ENCODE peak calls at places on chromosomes 3 and 15, in seven cellular contexts. One of them, this sample, is unnamed.

GRCh38 chr3:72679540-72680198 is 168.6 kb downstream of the SHQ1 start:
- DNase-seq in WTC11: no peak
- DNase-seq in HL-60: no peak
- DNase-seq in fibroblast of lung: peak; percentile 7
- DNase-seq in pancreas: no peak
- DNase-seq in heart right ventricle: no peak
- DNase-seq in fibroblast of mammary gland: peak; percentile 66
- DNase-seq in this sample: no peak

GRCh38 chr15:60975203-60975602 is 253.9 kb downstream of the RORA start:
- DNase-seq in WTC11: no peak
- DNase-seq in HL-60: no peak
- DNase-seq in fibroblast of lung: peak; percentile 11
- DNase-seq in pancreas: no peak
- DNase-seq in heart right ventricle: no peak
- DNase-seq in fibroblast of mammary gland: no peak
- DNase-seq in this sample: no peak

GRCh38 chr3:157204431-157204830 is 44.5 kb upstream of the CCNL1 start:
- DNase-seq in WTC11: no peak
- DNase-seq in HL-60: peak; percentile 1
- DNase-seq in fibroblast of lung: peak; percentile 82
- DNase-seq in pancreas: no peak
- DNase-seq in heart right ventricle: no peak
- DNase-seq in fibroblast of mammary gland: peak; percentile 72
- DNase-seq in this sample: no peak

GRCh38 chr3:47432673-47433072 is 43.1 kb downstream of the SCAP start:
- DNase-seq in WTC11: no peak
- DNase-seq in HL-60: no peak
- DNase-seq in fibroblast of lung: no peak
- DNase-seq in pancreas: no peak
- DNase-seq in heart right ventricle: no peak
- DNase-seq in fibroblast of mammary gland: no peak
- DNase-seq in this sample: no peak

GRCh38 chr3:128706171-128706570 is 19.8 kb upstream of the RAB7A start:
- DNase-seq in WTC11: no peak
- DNase-seq in HL-60: no peak
- DNase-seq in fibroblast of lung: no peak
- DNase-seq in pancreas: no peak
- DNase-seq in heart right ventricle: no peak
- DNase-seq in fibroblast of mammary gland: no peak
- DNase-seq in this sample: no peak

GRCh38 chr3:195302436-195302835 is 31.5 kb upstream of the XXYLT1 start:
- DNase-seq in WTC11: no peak
- DNase-seq in HL-60: no peak
- DNase-seq in fibroblast of lung: peak; percentile 27
- DNase-seq in pancreas: no peak
- DNase-seq in heart right ventricle: no peak
- DNase-seq in fibroblast of mammary gland: no peak
- DNase-seq in this sample: no peak

GRCh38 chr3:129226374-129226773 is 23.0 kb upstream of the COPG1 start:
- DNase-seq in WTC11: no peak
- DNase-seq in HL-60: peak; percentile 34
- DNase-seq in fibroblast of lung: peak; percentile 86
- DNase-seq in pancreas: no peak
- DNase-seq in heart right ventricle: peak; percentile 84
- DNase-seq in fibroblast of mammary gland: peak; percentile 95
- DNase-seq in this sample: no peak

GRCh38 chr3:80017369-80017768 is 249.6 kb upstream of the ROBO1 start:
- DNase-seq in WTC11: no peak
- DNase-seq in HL-60: no peak
- DNase-seq in fibroblast of lung: no peak
- DNase-seq in pancreas: no peak
- DNase-seq in heart right ventricle: no peak
- DNase-seq in fibroblast of mammary gland: no peak
- DNase-seq in this sample: no peak

GRCh38 chr3:113051827-113052226 is 61.0 kb downstream of the GTPBP8 start:
- DNase-seq in WTC11: no peak
- DNase-seq in HL-60: no peak
- DNase-seq in fibroblast of lung: peak; percentile 23
- DNase-seq in pancreas: no peak
- DNase-seq in heart right ventricle: no peak
- DNase-seq in fibroblast of mammary gland: peak; percentile 29
- DNase-seq in this sample: no peak

GRCh38 chr3:149463921-149464320 is 10.6 kb upstream of the TM4SF4 start:
- DNase-seq in WTC11: no peak
- DNase-seq in HL-60: no peak
- DNase-seq in fibroblast of lung: no peak
- DNase-seq in pancreas: no peak
- DNase-seq in heart right ventricle: no peak
- DNase-seq in fibroblast of mammary gland: no peak
- DNase-seq in this sample: no peak

GRCh38 chr3:181274025-181274424 is 284.5 kb upstream of the DNAJC19 start:
- DNase-seq in WTC11: no peak
- DNase-seq in HL-60: no peak
- DNase-seq in fibroblast of lung: no peak
- DNase-seq in pancreas: no peak
- DNase-seq in heart right ventricle: no peak
- DNase-seq in fibroblast of mammary gland: no peak
- DNase-seq in this sample: no peak

GRCh38 chr3:100184960-100185566 is 70.8 kb upstream of the FILIP1L start:
- DNase-seq in WTC11: no peak
- DNase-seq in HL-60: no peak
- DNase-seq in fibroblast of lung: peak; percentile 14
- DNase-seq in pancreas: no peak
- DNase-seq in heart right ventricle: peak; percentile 26
- DNase-seq in fibroblast of mammary gland: peak; percentile 62
- DNase-seq in this sample: no peak

GRCh38 chr3:71305246-71306206 is 278.0 kb downstream of the FOXP1 start:
- DNase-seq in WTC11: peak; percentile 77
- DNase-seq in HL-60: no peak
- DNase-seq in fibroblast of lung: peak; percentile 38
- DNase-seq in pancreas: no peak
- DNase-seq in heart right ventricle: peak; percentile 42
- DNase-seq in fibroblast of mammary gland: peak; percentile 31
- DNase-seq in this sample: peak; percentile 37

GRCh38 chr3:69770219-69770618 is 31.0 kb downstream of the MITF start:
- DNase-seq in WTC11: no peak
- DNase-seq in HL-60: no peak
- DNase-seq in fibroblast of lung: no peak
- DNase-seq in pancreas: no peak
- DNase-seq in heart right ventricle: no peak
- DNase-seq in fibroblast of mammary gland: no peak
- DNase-seq in this sample: no peak

GRCh38 chr3:66253790-66254620 is 33.2 kb downstream of the SLC25A26 start:
- DNase-seq in WTC11: no peak
- DNase-seq in HL-60: no peak
- DNase-seq in fibroblast of lung: peak; percentile 72
- DNase-seq in pancreas: no peak
- DNase-seq in heart right ventricle: no peak
- DNase-seq in fibroblast of mammary gland: peak; percentile 64
- DNase-seq in this sample: no peak

GRCh38 chr3:42723146-42723683 is 20.6 kb upstream of the HHATL start:
- DNase-seq in WTC11: no peak
- DNase-seq in HL-60: no peak
- DNase-seq in fibroblast of lung: no peak
- DNase-seq in pancreas: no peak
- DNase-seq in heart right ventricle: no peak
- DNase-seq in fibroblast of mammary gland: no peak
- DNase-seq in this sample: peak; percentile 1

GRCh38 chr3:54882114-54882833 is 45.6 kb downstream of the LRTM1 start:
- DNase-seq in WTC11: no peak
- DNase-seq in HL-60: no peak
- DNase-seq in fibroblast of lung: peak; percentile 93
- DNase-seq in pancreas: no peak
- DNase-seq in heart right ventricle: no peak
- DNase-seq in fibroblast of mammary gland: peak; percentile 98
- DNase-seq in this sample: no peak

GRCh38 chr3:62084558-62084957 is 288.8 kb downstream of the FEZF2 start:
- DNase-seq in WTC11: no peak
- DNase-seq in HL-60: no peak
- DNase-seq in fibroblast of lung: no peak
- DNase-seq in pancreas: no peak
- DNase-seq in heart right ventricle: no peak
- DNase-seq in fibroblast of mammary gland: no peak
- DNase-seq in this sample: no peak

GRCh38 chr3:75218577-75218976 is 445.6 kb upstream of the FRG2C start:
- DNase-seq in WTC11: no peak
- DNase-seq in HL-60: no peak
- DNase-seq in fibroblast of lung: no peak
- DNase-seq in pancreas: no peak
- DNase-seq in heart right ventricle: no peak
- DNase-seq in fibroblast of mammary gland: no peak
- DNase-seq in this sample: no peak

GRCh38 chr3:38773528-38773927 is 42.5 kb downstream of the SCN10A start:
- DNase-seq in WTC11: no peak
- DNase-seq in HL-60: no peak
- DNase-seq in fibroblast of lung: no peak
- DNase-seq in pancreas: no peak
- DNase-seq in heart right ventricle: no peak
- DNase-seq in fibroblast of mammary gland: no peak
- DNase-seq in this sample: no peak
- TF ChIP-seq CTCF in WTC11: no peak
- TF ChIP-seq CTCF in HL-60: no peak
- TF ChIP-seq CTCF in fibroblast of lung: no peak
- TF ChIP-seq CTCF in pancreas: no peak
- TF ChIP-seq CTCF in heart right ventricle: no peak
- TF ChIP-seq CTCF in fibroblast of mammary gland: no peak
- TF ChIP-seq CTCF in this sample: no peak

DNA sequence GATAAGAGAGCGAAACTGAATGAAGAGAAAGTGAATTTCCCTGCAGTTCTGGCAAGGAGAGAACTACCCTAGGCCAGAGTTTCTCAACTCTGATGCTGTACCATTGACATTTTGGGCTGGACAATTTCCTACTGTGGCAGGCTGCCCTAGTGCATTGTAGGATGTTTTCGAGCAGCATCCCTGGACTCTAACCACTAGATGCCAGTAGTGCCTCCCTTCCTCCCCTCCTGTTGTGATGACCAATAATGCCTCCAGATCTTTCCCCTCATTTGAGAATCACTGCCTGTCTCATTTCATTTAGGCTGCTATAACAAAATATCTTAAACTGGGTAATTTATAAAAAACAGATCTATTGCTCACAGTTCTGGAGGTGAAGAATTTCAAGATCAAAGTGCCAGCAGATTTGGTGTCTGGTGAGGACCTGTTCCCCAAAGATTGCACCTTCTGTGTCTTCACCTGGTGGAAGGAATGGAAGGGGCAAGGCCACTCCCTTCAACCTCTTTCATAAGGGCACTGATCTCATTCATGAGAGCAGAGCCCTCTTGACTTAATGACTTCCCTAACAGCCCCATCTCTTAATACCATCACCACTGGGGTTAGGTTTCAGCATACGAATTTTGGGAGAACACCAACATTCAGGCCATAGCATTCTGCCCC is 188.9 kb upstream of the MEIS2 start:
- DNase-seq in WTC11: peak; percentile 29
- DNase-seq in HL-60: no peak
- DNase-seq in fibroblast of lung: peak; percentile 13
- DNase-seq in pancreas: no peak
- DNase-seq in heart right ventricle: no peak
- DNase-seq in fibroblast of mammary gland: peak; percentile 27
- DNase-seq in this sample: peak; percentile 25
- TF ChIP-seq CTCF in WTC11: no peak
- TF ChIP-seq CTCF in HL-60: no peak
- TF ChIP-seq CTCF in fibroblast of lung: peak; percentile 39
- TF ChIP-seq CTCF in pancreas: no peak
- TF ChIP-seq CTCF in heart right ventricle: peak; percentile 12
- TF ChIP-seq CTCF in fibroblast of mammary gland: peak; percentile 49
- TF ChIP-seq CTCF in this sample: peak; percentile 33

GRCh38 chr15:42876224-42876623 is 44.4 kb downstream of the TTBK2 start:
- DNase-seq in WTC11: no peak
- DNase-seq in HL-60: no peak
- DNase-seq in fibroblast of lung: no peak
- DNase-seq in pancreas: no peak
- DNase-seq in heart right ventricle: no peak
- DNase-seq in fibroblast of mammary gland: no peak
- DNase-seq in this sample: no peak
- TF ChIP-seq CTCF in WTC11: no peak
- TF ChIP-seq CTCF in HL-60: no peak
- TF ChIP-seq CTCF in fibroblast of lung: no peak
- TF ChIP-seq CTCF in pancreas: no peak
- TF ChIP-seq CTCF in heart right ventricle: no peak
- TF ChIP-seq CTCF in fibroblast of mammary gland: no peak
- TF ChIP-seq CTCF in this sample: no peak

GRCh38 chr15:70427120-70427519 is 329.4 kb upstream of the TLE3 start:
- DNase-seq in WTC11: no peak
- DNase-seq in HL-60: no peak
- DNase-seq in fibroblast of lung: peak; percentile 5
- DNase-seq in pancreas: no peak
- DNase-seq in heart right ventricle: no peak
- DNase-seq in fibroblast of mammary gland: no peak
- DNase-seq in this sample: no peak
- TF ChIP-seq CTCF in WTC11: no peak
- TF ChIP-seq CTCF in HL-60: no peak
- TF ChIP-seq CTCF in fibroblast of lung: peak; percentile 28
- TF ChIP-seq CTCF in pancreas: no peak
- TF ChIP-seq CTCF in heart right ventricle: no peak
- TF ChIP-seq CTCF in fibroblast of mammary gland: no peak
- TF ChIP-seq CTCF in this sample: no peak

DNA sequence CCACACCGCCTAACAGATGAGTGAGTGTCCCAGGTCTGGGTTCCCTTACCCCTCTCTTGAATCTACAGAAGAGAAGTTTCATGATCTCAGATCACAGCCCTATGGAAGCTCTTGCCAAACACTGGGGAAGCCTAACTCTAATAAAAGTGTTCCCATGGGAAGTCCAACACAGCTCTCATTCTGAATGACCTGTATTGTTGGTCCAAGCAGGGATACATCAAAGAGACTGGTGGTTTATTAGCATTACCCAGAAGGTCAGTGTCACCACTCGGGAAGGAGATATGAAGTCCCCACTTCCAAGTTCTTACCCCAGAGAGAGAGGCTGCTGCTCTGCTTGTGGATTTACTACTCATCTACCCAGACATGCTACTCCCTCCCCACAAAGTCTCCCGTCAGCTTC is 9.0 kb upstream of the NCBP2 start:
- DNase-seq in WTC11: no peak
- DNase-seq in HL-60: no peak
- DNase-seq in fibroblast of lung: no peak
- DNase-seq in pancreas: no peak
- DNase-seq in heart right ventricle: no peak
- DNase-seq in fibroblast of mammary gland: no peak
- DNase-seq in this sample: no peak
- TF ChIP-seq CTCF in WTC11: no peak
- TF ChIP-seq CTCF in HL-60: no peak
- TF ChIP-seq CTCF in fibroblast of lung: no peak
- TF ChIP-seq CTCF in pancreas: no peak
- TF ChIP-seq CTCF in heart right ventricle: no peak
- TF ChIP-seq CTCF in fibroblast of mammary gland: no peak
- TF ChIP-seq CTCF in this sample: no peak

GRCh38 chr3:31448882-31449243 is 83.9 kb upstream of the STT3B start:
- DNase-seq in WTC11: no peak
- DNase-seq in HL-60: no peak
- DNase-seq in fibroblast of lung: no peak
- DNase-seq in pancreas: no peak
- DNase-seq in heart right ventricle: no peak
- DNase-seq in fibroblast of mammary gland: no peak
- DNase-seq in this sample: no peak
- TF ChIP-seq CTCF in WTC11: no peak
- TF ChIP-seq CTCF in HL-60: no peak
- TF ChIP-seq CTCF in fibroblast of lung: no peak
- TF ChIP-seq CTCF in pancreas: no peak
- TF ChIP-seq CTCF in heart right ventricle: no peak
- TF ChIP-seq CTCF in fibroblast of mammary gland: no peak
- TF ChIP-seq CTCF in this sample: no peak

GRCh38 chr3:183300996-183301562 is 48.0 kb downstream of the B3GNT5 start:
- DNase-seq in WTC11: no peak
- DNase-seq in HL-60: no peak
- DNase-seq in fibroblast of lung: peak; percentile 39
- DNase-seq in pancreas: no peak
- DNase-seq in heart right ventricle: no peak
- DNase-seq in fibroblast of mammary gland: peak; percentile 51
- DNase-seq in this sample: no peak
- TF ChIP-seq CTCF in WTC11: no peak
- TF ChIP-seq CTCF in HL-60: no peak
- TF ChIP-seq CTCF in fibroblast of lung: no peak
- TF ChIP-seq CTCF in pancreas: no peak
- TF ChIP-seq CTCF in heart right ventricle: no peak
- TF ChIP-seq CTCF in fibroblast of mammary gland: no peak
- TF ChIP-seq CTCF in this sample: no peak